ENCODE peak calls at places on chromosomes 7 and 10, in five cellular contexts. T is CD8-positive, alpha-beta memory T cell; A is heart right ventricle; C is nephron progenitor cell; M is ureter. R is an unnamed sample.

GRCh38 chr7:27179503-27180430 is 5.3 kb downstream of the HOXA11 start:
- DNase-seq in T (peak; percentile 58), A (peak; percentile 55), C (peak; percentile 88), M (peak; percentile 85), R (peak; percentile 87)

GRCh38 chr10:14617850-14618249 is 156.8 kb downstream of the FAM107B start:
- DNase-seq in T (no peak), A (no peak), C (no peak), M (no peak), R (no peak)

GRCh38 chr10:78470267-78471103 is 436.8 kb downstream of the RPS24 start:
- DNase-seq in T (no peak), A (no peak), C (no peak), M (peak; percentile 27), R (no peak)

GRCh38 chr7:130393799-130394411 is 13.6 kb downstream of the CPA1 start:
- DNase-seq in T (no peak), A (no peak), C (no peak), M (no peak), R (no peak)

GRCh38 chr7:114026486-114027089 is 107.8 kb upstream of the PPP1R3A start:
- DNase-seq in T (no peak), A (no peak), C (peak; percentile 33), M (no peak), R (no peak)

GRCh38 chr7:143934526-143935340 is at the start of gene OR2F2:
- DNase-seq in T (no peak), A (no peak), C (no peak), M (no peak), R (no peak)

GRCh38 chr10:50622497-50623298 is 1.1 kb downstream of the SGMS1 start:
- DNase-seq in T (peak; percentile 62), A (peak; percentile 57), C (peak; percentile 58), M (peak; percentile 57), R (peak; percentile 56)

GRCh38 chr10:77149001-77149400 is 488.6 kb downstream of the KCNMA1 start:
- DNase-seq in T (no peak), A (no peak), C (no peak), M (no peak), R (no peak)

GRCh38 chr10:122984708-122985107 is 4.5 kb downstream of the PSTK start:
- DNase-seq in T (no peak), A (no peak), C (no peak), M (no peak), R (no peak)

GRCh38 chr10:97517096-97517750 is 18.5 kb downstream of the UBTD1 start:
- DNase-seq in T (no peak), A (no peak), C (no peak), M (no peak), R (no peak)

GRCh38 chr10:5545011-5545410 is 20.2 kb downstream of the CALML3 start:
- DNase-seq in T (no peak), A (no peak), C (no peak), M (no peak), R (peak; percentile 28)

GRCh38 chr7:151824285-151824950 is 52.5 kb downstream of the PRKAG2 start:
- DNase-seq in T (no peak), A (no peak), C (no peak), M (no peak), R (no peak)

GRCh38 chr10:2210083-2210482 is 472.8 kb upstream of the ADARB2 start:
- DNase-seq in T (no peak), A (no peak), C (peak; percentile 31), M (no peak), R (no peak)

GRCh38 chr10:78336402-78336791 is 302.7 kb downstream of the RPS24 start:
- DNase-seq in T (no peak), A (no peak), C (no peak), M (peak; percentile 41), R (no peak)